ENCODE peak calls at places on chromosomes 4 and X, in six cellular contexts. Q is ACHN; B is NAMALWA; J is activated effector memory CD4-positive, alpha-beta T cell treated with anti-CD3 and anti-CD28 coated beads, Interleukin-2, amount 50 U/mL, for 16 hours; S is GM23338; R is progenitor cell of endocrine pancreas. X is an unnamed sample.

GRCh38 chr4:83248486-83248885 is 36.1 kb downstream of the COQ2 start:
- DNase-seq in Q (no peak), B (no peak), J (no peak), S (no peak), R (no peak), X (no peak)

GRCh38 chr4:105130945-105131344 is 15.7 kb upstream of the TET2 start:
- DNase-seq in Q (no peak), B (no peak), J (no peak), S (no peak), R (no peak), X (no peak)

GRCh38 chr4:139129206-139129605 is 47.8 kb downstream of the ELF2 start:
- DNase-seq in Q (no peak), B (no peak), J (no peak), S (no peak), R (no peak), X (no peak)

GRCh38 chrX:110015027-110015426 is 12.1 kb downstream of the TMEM164 start:
- DNase-seq in Q (no peak), B (no peak), J (no peak), S (no peak), R (no peak), X (no peak)

GRCh38 chr4:154822775-154823174 is 41.7 kb downstream of the RBM46 start:
- DNase-seq in Q (no peak), B (no peak), J (no peak), S (no peak), R (no peak), X (no peak)

GRCh38 chr4:2353222-2354107 is 65.0 kb downstream of the ZFYVE28 start:
- DNase-seq in Q (no peak), B (no peak), J (peak), S (no peak), R (no peak), X (no peak)

GRCh38 chr4:171947389-171947788 is 134.2 kb downstream of the GALNTL6 start:
- DNase-seq in Q (no peak), B (no peak), J (no peak), S (peak), R (no peak), X (no peak)

GRCh38 chr4:70915874-70916559 is 13.8 kb downstream of the MOB1B start:
- DNase-seq in Q (no peak), B (no peak), J (no peak), S (no peak), R (no peak), X (no peak)

GRCh38 chrX:119570351-119570835 is 4.0 kb upstream of the UBE2A start:
- DNase-seq in Q (no peak), B (no peak), J (no peak), S (peak), R (no peak), X (no peak)

GRCh38 chrX:37580080-37580479 is 8.6 kb downstream of the LANCL3 start:
- DNase-seq in Q (no peak), B (no peak), J (no peak), S (no peak), R (no peak), X (no peak)

GRCh38 chrX:133685806-133686205 is 270.5 kb upstream of the GPC4 start:
- DNase-seq in Q (no peak), B (no peak), J (no peak), S (peak), R (no peak), X (no peak)

GRCh38 chrX:31551913-31552312 is 480.1 kb upstream of the FTHL17 start:
- DNase-seq in Q (no peak), B (no peak), J (no peak), S (no peak), R (no peak), X (no peak)

GRCh38 chr4:602559-602942 is 22.8 kb upstream of the PDE6B start:
- DNase-seq in Q (peak), B (peak), J (peak), S (peak), R (peak), X (peak)

GRCh38 chr4:121726642-121727268 is 30.0 kb upstream of the ANXA5 start:
- DNase-seq in Q (peak), B (peak), J (no peak), S (peak), R (no peak), X (no peak)

GRCh38 chrX:10199212-10199611 is 42.4 kb downstream of the CLCN4 start:
- DNase-seq in Q (no peak), B (peak), J (no peak), S (no peak), R (no peak), X (no peak)

GRCh38 chr4:73870778-73871177 is 1.6 kb downstream of the CXCL1 start:
- DNase-seq in Q (peak), B (no peak), J (no peak), S (no peak), R (no peak), X (no peak)

GRCh38 chr4:12495211-12495610 is 988.9 kb downstream of the RAB28 start:
- DNase-seq in Q (no peak), B (no peak), J (no peak), S (no peak), R (no peak), X (no peak)

GRCh38 chr4:25749150-25749794 is 93.6 kb downstream of the SLC34A2 start:
- DNase-seq in Q (no peak), B (no peak), J (no peak), S (no peak), R (no peak), X (no peak)

X was measured in HuH-7.5.